ENCODE peak calls at places on chromosome 17, in four cellular contexts. V is lower lobe of right lung, Q is K562, X is neural progenitor cell. W is an unnamed sample. For H3K4me1 and H3K27me3, the result is how much of the 10 kb centered on the place peaks cover.

GRCh38 chr17:2102931-2103398 is 48.1 kb downstream of the HIC1 start:
- DNase-seq in X (no peak), Q (no peak), V (no peak), W (no peak)

GRCh38 chr17:65749479-65749878 is 188.0 kb upstream of the AXIN2 start:
- DNase-seq in Q (no peak), X (no peak), V (no peak), W (peak)

GRCh38 chr17:10001296-10001904 is 96.3 kb upstream of the RCVRN start:
- DNase-seq in X (no peak), V (no peak), Q (no peak), W (no peak)

GRCh38 chr17:72118588-72119279 is 2.1 kb upstream of the SOX9 start:
- DNase-seq in V (no peak), Q (peak), X (peak), W (peak)

GRCh38 chr17:56977673-56978395 is at the start of gene SCPEP1:
- DNase-seq in V (peak), Q (peak), X (peak), W (peak)

GRCh38 chr17:66570353-66571195 is 264.3 kb upstream of the CACNG5 start:
- DNase-seq in V (no peak), Q (no peak), X (no peak), W (no peak)

GRCh38 chr17:60641126-60641525 is 36.5 kb upstream of the BCAS3 start:
- DNase-seq in V (no peak), Q (no peak), X (no peak), W (no peak)

GRCh38 chr17:60887607-60888028 is 210.0 kb downstream of the BCAS3 start:
- DNase-seq in V (no peak), Q (no peak), X (no peak), W (no peak)

GRCh38 chr17:77214743-77215142 is 74.0 kb downstream of the SEC14L1 start:
- DNase-seq in X (peak), Q (peak), V (no peak), W (peak)

GRCh38 chr17:73188011-73188410 is 4.8 kb upstream of the COG1 start:
- DNase-seq in X (no peak), V (no peak), Q (no peak), W (no peak)

GRCh38 chr17:29607557-29608195 is 14.7 kb downstream of the ANKRD13B start:
- DNase-seq in X (no peak), Q (no peak), V (no peak), W (no peak)

GRCh38 chr17:43661699-43662431 is at the start of gene MEOX1:
- DNase-seq in V (no peak), X (no peak), Q (no peak), W (peak)

GRCh38 chr17:71379512-71379911 is 741.3 kb upstream of the SOX9 start:
- DNase-seq in X (no peak), Q (no peak), V (no peak), W (no peak)

GRCh38 chr17:77109159-77110005 is 31.4 kb upstream of the SEC14L1 start:
- DNase-seq in Q (no peak), X (no peak), V (no peak), W (no peak)

GRCh38 chr17:21394265-21394664 is 18.1 kb downstream of the KCNJ12 start:
- DNase-seq in Q (no peak), X (no peak), V (no peak), W (no peak)

GRCh38 chr17:72244494-72244893 is 123.7 kb downstream of the SOX9 start:
- DNase-seq in X (no peak), V (no peak), Q (no peak), W (no peak)

GRCh38 chr17:35214631-35215273 is 20.6 kb upstream of the SLC35G3 start:
- DNase-seq in V (no peak), X (no peak), Q (no peak), W (no peak)

GRCh38 chr17:8503807-8504206 is 68.1 kb downstream of the NDEL1 start:
- DNase-seq in X (no peak), V (no peak), Q (no peak), W (no peak)

GRCh38 chr17:75623386-75623785 is 9.8 kb upstream of the SMIM5 start:
- DNase-seq in V (no peak), X (no peak), Q (no peak), W (no peak)

GRCh38 chr17:280216-280615 is 72.4 kb downstream of the RPH3AL start:
- DNase-seq in Q (no peak), X (no peak), V (peak), W (no peak)

GRCh38 chr17:41618341-41619161 is 5.8 kb downstream of the KRT17 start:
- DNase-seq in V (no peak), X (no peak), Q (no peak), W (no peak)

GRCh38 chr17:12180644-12181261 is 160.1 kb downstream of the MAP2K4 start:
- DNase-seq in V (no peak), X (peak), Q (peak), W (peak)

GRCh38 chr17:49987681-49988441 is 7.2 kb downstream of the DLX3 start:
- DNase-seq in X (peak), V (no peak), Q (no peak), W (peak)

GRCh38 chr17:77736207-77736600 is 222.3 kb upstream of the TNRC6C start:
- DNase-seq in Q (no peak), X (peak), V (no peak), W (no peak)

GRCh38 chr17:44972953-44973352 is 4.8 kb upstream of the C1QL1 start:
- DNase-seq in X (no peak), Q (no peak), V (no peak), W (no peak)

GRCh38 chr17:44260296-44260695 is 7.6 kb downstream of the SLC4A1 start:
- DNase-seq in Q (peak), V (no peak), X (no peak), W (no peak)

GRCh38 chr17:11493947-11494346 is 104.3 kb upstream of the DNAH9 start:
- DNase-seq in X (peak), V (no peak), Q (no peak), W (no peak)

GRCh38 chr17:77793888-77794235 is 164.6 kb upstream of the TNRC6C start:
- DNase-seq in X (no peak), Q (no peak), V (no peak), W (no peak)

GRCh38 chr17:57130708-57131461 is 45.8 kb downstream of the AKAP1 start:
- DNase-seq in X (peak), V (peak), Q (peak), W (peak)

DNA sequence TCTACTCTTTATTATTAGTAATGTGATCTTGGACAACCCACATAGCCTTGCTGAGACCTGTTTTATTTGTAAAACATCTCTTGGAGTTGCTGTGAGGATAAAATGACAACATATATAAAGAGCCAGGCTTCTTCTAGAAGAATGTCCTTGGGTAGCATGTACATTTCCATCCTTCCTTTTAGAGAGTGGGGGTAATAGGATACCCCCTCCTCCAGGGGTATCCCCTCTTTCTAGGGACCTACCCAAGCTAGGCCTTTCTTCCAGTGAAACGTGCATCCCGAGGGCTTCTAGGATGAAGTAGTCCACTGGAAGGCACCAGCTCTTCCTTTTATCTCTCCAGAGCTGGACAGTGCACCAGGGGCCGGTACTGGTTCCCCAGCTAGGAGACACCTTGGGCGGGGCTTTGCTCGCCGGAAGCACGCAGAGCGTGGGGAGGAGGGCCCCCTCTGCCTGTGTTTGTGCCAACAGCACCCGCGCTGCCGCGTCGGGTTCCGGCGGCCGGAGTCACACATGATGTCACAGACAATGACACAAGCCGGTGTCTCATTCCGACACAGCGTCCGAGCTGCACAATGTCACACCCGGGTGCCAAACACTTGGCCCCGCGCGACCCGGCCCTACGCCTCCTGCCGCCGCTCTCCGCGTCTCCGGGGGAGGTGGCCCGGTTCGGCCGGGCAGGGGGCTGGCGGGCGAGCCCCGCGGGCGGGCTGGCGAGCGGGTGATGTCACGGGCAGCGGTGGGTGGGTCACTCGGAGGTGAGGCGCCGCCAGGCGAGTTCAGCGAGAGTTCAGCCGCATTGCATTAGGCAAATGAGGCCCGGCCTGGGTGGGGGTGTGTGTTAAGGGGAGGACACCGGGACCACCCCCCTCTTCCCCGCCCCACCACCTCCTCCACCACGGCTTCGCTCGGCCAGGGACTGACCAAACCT is 23.4 kb downstream of the GJD3 start:
- DNase-seq in X (peak), V (peak), Q (peak), W (peak)
- H3K4me1 ChIP-seq in X (under half), V (half or more), Q (under half), W (under half)

GRCh38 chr17:48563385-48563838 is 14.7 kb downstream of the HOXB4 start:
- DNase-seq in X (no peak), Q (no peak), V (no peak), W (no peak)

GRCh38 chr17:48564200-48565023 is 13.7 kb downstream of the HOXB4 start:
- DNase-seq in Q (no peak), X (no peak), V (no peak), W (no peak)

GRCh38 chr17:48566717-48567116 is 11.4 kb downstream of the HOXB4 start:
- DNase-seq in V (no peak), Q (no peak), X (no peak), W (no peak)

GRCh38 chr17:48563867-48564199 is 14.3 kb downstream of the HOXB4 start:
- DNase-seq in V (no peak), X (no peak), Q (no peak), W (no peak)

DNA sequence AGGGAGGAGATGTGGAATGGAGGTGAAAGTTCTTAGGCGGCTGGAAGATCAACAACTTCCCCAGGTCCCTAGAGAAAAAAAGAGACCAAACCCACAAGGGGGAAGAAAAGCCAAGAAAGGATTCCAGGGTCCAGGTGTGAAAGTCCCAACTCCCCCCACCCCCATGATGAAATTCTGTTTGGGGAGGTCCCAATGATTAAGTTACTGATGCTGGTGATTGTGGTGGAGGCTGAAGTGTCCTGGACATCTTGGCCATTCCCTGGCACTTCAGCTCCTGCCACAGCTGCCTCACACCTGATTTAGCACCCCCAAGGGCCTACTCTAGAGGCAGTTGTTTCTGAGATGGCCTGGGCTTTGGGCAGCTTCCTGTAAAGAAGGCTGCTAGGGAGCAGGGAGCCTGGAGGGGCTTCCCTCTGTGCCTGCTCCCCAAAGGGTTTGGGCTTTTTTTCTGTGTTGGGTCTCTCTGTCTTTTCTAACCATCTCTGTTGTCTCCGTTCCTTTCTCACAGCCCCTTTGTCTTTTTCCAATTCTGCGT is 13.1 kb downstream of the HOXB4 start:
- DNase-seq in V (no peak), Q (no peak), X (no peak), W (no peak)
- H3K27me3 ChIP-seq in V (half or more), Q (under half), X (half or more), W (half or more)

DNA sequence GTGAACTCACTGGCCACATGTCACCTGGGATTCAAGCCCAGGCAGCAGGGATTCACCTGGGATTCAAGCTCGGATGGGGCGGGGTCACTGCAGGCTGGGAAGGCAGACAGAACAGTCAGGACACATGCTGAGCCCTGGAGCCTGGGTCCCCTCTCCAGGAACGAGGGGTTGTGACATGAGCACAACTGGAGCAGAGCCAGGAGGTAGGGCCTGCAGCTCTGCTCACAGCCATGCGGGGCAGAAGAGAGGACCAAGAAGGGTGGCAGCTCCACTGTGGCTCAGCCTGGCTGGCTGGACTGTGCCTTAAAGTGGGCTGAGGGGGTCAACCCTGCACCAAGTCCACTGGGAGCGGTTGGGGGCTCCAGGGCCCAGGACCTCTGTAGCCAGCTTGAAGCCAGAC is 150.1 kb downstream of the RAB11FIP4 start:
- DNase-seq in Q (no peak), X (no peak), V (no peak), W (no peak)
- TF ChIP-seq CTCF in Q (peak), X (no peak), V (no peak), W (peak)

GRCh38 chr17:81097134-81097942 is 62.4 kb downstream of the BAIAP2 start:
- DNase-seq in V (peak), X (peak), Q (peak), W (peak)

GRCh38 chr17:81095608-81095888 is 60.6 kb downstream of the BAIAP2 start:
- DNase-seq in Q (no peak), V (no peak), X (no peak), W (no peak)

GRCh38 chr17:81096741-81097133 is 61.8 kb downstream of the BAIAP2 start:
- DNase-seq in Q (no peak), V (no peak), X (no peak), W (no peak)

GRCh38 chr17:81099888-81100287 is 64.9 kb downstream of the BAIAP2 start:
- DNase-seq in V (no peak), Q (no peak), X (no peak), W (no peak)

DNA sequence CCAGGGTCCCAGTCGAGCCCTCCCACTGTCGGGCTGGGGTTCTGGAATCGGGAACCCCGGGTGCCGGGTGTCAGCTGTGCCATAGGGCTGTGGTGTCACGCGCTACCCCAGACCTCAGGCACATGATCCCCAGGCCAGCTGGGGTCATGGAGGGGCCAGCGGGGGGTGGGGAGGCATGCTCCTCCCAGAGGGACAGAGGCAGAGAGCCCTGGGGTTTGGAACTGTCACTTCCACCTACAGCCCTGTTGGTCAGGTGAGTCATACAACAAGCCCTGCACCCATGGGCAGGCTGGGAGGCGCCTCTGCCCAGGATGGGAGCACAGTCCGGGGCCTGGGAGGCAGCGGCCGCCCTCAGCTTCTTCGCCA is 63.0 kb downstream of the BAIAP2 start:
- DNase-seq in X (no peak), Q (peak), V (peak), W (no peak)
- H3K4me1 ChIP-seq in X (under half), Q (under half), V (under half), W (under half)

GRCh38 chr17:48730240-48730550 is 1.6 kb upstream of the HOXB13 start:
- DNase-seq in X (no peak), Q (no peak), V (no peak), W (no peak)

GRCh38 chr17:48727415-48728175 is 955 bp downstream of the HOXB13 start:
- DNase-seq in X (no peak), V (no peak), Q (no peak), W (no peak)

GRCh38 chr17:48728232-48729231 is at the start of gene HOXB13:
- DNase-seq in X (peak), V (no peak), Q (peak), W (peak)

GRCh38 chr17:48731355-48731754 is 2.8 kb upstream of the HOXB13 start:
- DNase-seq in V (no peak), X (no peak), Q (no peak), W (no peak)

GRCh38 chr17:48729335-48730239 is 1.0 kb upstream of the HOXB13 start:
- DNase-seq in X (no peak), V (no peak), Q (no peak), W (no peak)
- H3K27me3 ChIP-seq in X (half or more), V (half or more), Q (half or more), W (half or more)

GRCh38 chr17:81295678-81296381 is 723 bp upstream of the SLC38A10 start:
- DNase-seq in X (peak), V (peak), Q (peak), W (no peak)
- TF ChIP-seq CTCF in X (peak), V (peak), Q (peak), W (peak)

DNA sequence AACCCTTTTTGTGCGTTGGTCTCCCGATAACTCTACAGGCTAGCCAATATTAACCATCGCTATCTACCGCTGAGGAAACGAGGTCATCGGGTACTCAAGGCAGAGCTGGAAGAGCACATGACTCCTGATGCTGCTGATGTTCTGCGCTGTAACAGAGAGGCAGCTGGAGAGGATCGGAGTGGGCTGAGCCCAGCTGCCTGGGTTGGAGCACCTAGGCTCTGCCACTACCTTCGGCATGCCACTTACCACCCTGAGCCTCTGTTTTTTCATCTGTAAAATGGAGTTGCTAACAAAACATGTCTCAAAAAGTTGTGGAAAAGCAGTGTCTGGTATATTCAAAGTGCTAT is 439 bp upstream of the SLC46A1 start:
- DNase-seq in Q (no peak), V (no peak), X (peak), W (no peak)
- H3K4me1 ChIP-seq in Q (under half), V (under half), X (under half), W (under half)

DNA sequence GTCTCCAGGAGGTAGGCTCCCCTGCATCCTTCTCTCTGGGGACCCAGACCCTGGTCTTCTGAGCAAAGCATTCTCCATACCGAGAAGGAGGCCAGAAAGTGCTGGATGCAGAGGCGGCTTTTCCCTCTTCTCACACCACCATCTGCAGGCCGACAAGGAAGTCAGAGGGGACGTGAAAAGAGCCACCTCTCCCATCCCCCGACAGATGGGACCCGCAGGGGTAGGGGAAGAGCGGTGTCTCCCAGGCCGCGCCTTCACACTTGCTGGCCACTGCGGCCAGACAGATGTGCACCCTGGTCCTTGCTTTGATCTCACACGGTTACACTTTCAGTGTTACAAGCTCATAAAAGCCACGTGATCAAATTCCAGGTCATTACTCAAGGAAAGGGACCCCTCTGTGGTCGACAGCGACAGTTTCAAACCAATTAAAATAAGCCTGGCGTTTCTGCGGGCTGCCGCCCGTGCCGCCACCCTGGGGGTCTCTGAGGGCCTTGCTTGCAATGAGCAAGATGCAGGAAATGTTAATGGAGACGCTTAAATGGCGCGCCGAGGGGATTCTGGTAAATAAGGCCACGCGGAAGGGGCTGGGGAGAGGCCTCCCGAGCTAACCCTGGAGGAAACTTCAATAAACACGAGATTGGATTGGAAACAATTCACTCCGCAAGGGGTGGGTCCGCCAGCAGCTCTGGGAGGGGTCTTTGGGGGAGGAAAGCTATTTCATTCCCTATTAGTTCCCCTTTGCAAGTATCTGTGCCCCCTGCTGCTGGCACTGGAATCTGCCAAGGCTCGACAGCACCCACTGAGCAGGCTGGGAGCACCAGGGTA is 240.9 kb downstream of the ENGASE start:
- DNase-seq in X (no peak), V (no peak), Q (no peak), W (no peak)
- H3K27me3 ChIP-seq in X (under half), V (under half), Q (half or more), W (under half)

GRCh38 chr17:64128787-64129514 is 993 bp downstream of the ERN1 start:
- DNase-seq in V (peak), X (no peak), Q (peak), W (peak)

GRCh38 chr17:64130559-64131001 is 636 bp upstream of the ERN1 start:
- DNase-seq in V (peak), X (no peak), Q (no peak), W (no peak)

GRCh38 chr17:64131606-64132270 is 1.8 kb upstream of the ERN1 start:
- DNase-seq in X (no peak), Q (no peak), V (no peak), W (no peak)

GRCh38 chr17:64129515-64129764 is 504 bp downstream of the ERN1 start:
- DNase-seq in V (no peak), Q (no peak), X (no peak), W (no peak)

GRCh38 chr17:64129765-64130558 is at the start of gene ERN1:
- DNase-seq in X (peak), V (peak), Q (peak), W (peak)
- TF ChIP-seq CTCF in X (no peak), V (no peak), Q (no peak), W (no peak)